ENCODE peak calls at places on chromosomes 6 and 20, in seven cellular contexts. Z is PC-3, G is endothelial cell of umbilical vein, O is neuronal stem cell, H is H1, N is GM23248, A is mesenchymal stem cell. M is an unnamed sample.

GRCh38 chr6:71209206-71209605 is 79.4 kb upstream of the OGFRL1 start:
- DNase-seq in G (no peak), Z (no peak), A (no peak), H (no peak), O (no peak), N (no peak), M (no peak)

GRCh38 chr6:124319410-124319809 is 515.7 kb downstream of the NKAIN2 start:
- DNase-seq in N (no peak), O (no peak), H (no peak), Z (no peak), G (no peak), A (no peak), M (no peak)

GRCh38 chr20:11544029-11544678 is 373.5 kb upstream of the BTBD3 start:
- DNase-seq in O (peak), H (no peak), Z (peak), G (peak), N (peak), A (peak), M (peak)

GRCh38 chr6:108565893-108566292 is 5.2 kb downstream of the FOXO3 start:
- DNase-seq in N (peak), Z (peak), H (no peak), O (no peak), A (peak), G (peak), M (no peak)

GRCh38 chr6:130216630-130217029 is 6.1 kb downstream of the SAMD3 start:
- DNase-seq in H (no peak), N (no peak), A (no peak), O (no peak), G (no peak), Z (no peak), M (no peak)

GRCh38 chr6:43747734-43748133 is 22.3 kb upstream of the VEGFA start:
- DNase-seq in H (no peak), A (no peak), N (no peak), Z (no peak), G (no peak), O (no peak), M (no peak)

GRCh38 chr6:142822882-142823578 is 121.9 kb downstream of the HIVEP2 start:
- DNase-seq in G (no peak), N (no peak), A (no peak), H (peak), Z (no peak), O (no peak), M (no peak)

GRCh38 chr20:54103067-54103761 is 32.8 kb upstream of the BCAS1 start:
- DNase-seq in A (peak), H (peak), G (peak), N (peak), Z (peak), O (peak), M (peak)

GRCh38 chr6:63403725-63404124 is 83.9 kb upstream of the LGSN start:
- DNase-seq in H (no peak), G (no peak), O (no peak), Z (no peak), A (no peak), N (no peak), M (no peak)

GRCh38 chr6:126268087-126268486 is 71.8 kb upstream of the CENPW start:
- DNase-seq in A (no peak), N (no peak), Z (no peak), O (no peak), G (no peak), H (no peak), M (no peak)

GRCh38 chr6:22146581-22147468 is 150.0 kb downstream of the PRL start:
- DNase-seq in O (no peak), A (no peak), Z (no peak), G (peak), N (peak), H (no peak), M (peak)
- H2AFZ ChIP-seq in O (no peak), A (no peak), Z (no peak), G (peak), N (peak), H (no peak), M (no peak)

DNA sequence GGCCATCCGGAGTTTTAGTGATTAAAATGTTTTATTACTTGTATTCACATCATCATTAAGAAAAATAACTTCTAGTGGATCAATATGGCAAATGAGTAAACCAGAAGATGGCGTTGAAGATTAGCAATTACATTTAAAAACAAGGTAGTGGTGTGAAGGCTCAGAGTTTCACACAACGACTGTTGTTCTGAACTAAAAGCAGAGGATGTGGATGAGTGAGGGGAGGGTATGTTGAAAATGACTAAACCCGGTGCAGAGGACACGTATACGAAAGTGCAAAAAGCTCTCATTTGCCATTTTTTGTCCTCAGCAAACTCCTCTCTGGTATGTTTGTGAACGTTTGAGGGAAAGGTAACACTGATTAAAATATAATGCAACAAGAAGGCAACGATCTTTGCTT is 1.9 kb upstream of the IRF4 start:
- DNase-seq in O (no peak), G (no peak), A (no peak), N (no peak), Z (peak), H (no peak), M (peak)
- H2AFZ ChIP-seq in O (no peak), G (no peak), A (no peak), N (no peak), Z (peak), H (no peak), M (no peak)

GRCh38 chr6:41712651-41713103 is 22.7 kb downstream of the TFEB start:
- DNase-seq in G (no peak), H (no peak), A (no peak), O (no peak), Z (peak), N (peak), M (peak)
- H2AFZ ChIP-seq in G (no peak), H (no peak), A (no peak), O (no peak), Z (no peak), N (no peak), M (no peak)

GRCh38 chr6:119856136-119856535 is 506.6 kb upstream of the MAN1A1 start:
- DNase-seq in G (no peak), O (no peak), A (peak), N (no peak), H (no peak), Z (peak), M (no peak)
- H2AFZ ChIP-seq in G (no peak), O (no peak), A (no peak), N (no peak), H (no peak), Z (peak), M (peak)

DNA sequence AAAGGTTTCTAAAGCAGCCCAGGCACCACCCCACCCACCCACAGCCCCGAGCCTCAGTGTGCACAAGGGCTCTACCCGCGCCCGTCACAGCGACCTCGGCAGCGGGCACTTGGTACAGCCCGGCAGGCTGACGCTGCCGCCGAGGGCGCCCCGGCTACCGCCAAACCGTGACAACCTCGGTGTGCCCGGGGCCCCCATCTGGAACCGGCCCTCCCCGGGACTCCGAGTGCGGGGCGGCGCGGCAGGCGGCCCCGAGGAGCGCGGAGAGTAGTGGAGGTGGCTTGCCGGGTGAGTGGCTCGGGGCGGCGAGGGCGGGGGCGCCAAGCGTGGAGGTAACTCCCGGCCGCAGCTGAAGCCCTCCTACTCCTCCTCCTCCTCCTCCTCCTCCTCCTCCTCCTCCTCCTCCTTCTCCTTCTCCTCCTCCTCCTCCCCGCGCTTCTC is at the start of gene ISM1:
- DNase-seq in N (peak), Z (no peak), H (no peak), G (no peak), O (peak), A (peak), M (peak)
- H2AFZ ChIP-seq in N (peak), Z (peak), H (peak), G (peak), O (peak), A (peak), M (peak)

DNA sequence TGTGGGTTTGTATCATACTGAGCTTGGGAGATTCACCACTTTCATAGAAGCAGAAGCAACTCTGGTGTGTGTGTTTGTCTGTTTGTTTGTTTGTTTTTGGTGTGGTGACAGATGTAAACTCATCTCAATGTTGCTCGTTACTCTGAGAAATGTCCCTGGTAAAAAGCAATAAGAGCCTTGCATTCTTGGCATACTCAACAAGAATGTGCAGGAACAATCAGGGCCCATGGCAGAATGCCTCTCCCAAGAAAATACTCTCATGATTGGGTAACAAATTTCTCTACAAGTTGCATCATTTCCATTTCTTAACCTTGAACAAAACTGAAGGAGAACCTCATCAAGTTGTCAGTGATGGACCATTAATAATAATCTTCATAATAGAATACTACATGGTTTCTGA is 43.0 kb upstream of the PKHD1 start:
- DNase-seq in N (no peak), O (no peak), Z (no peak), A (no peak), G (no peak), H (no peak), M (no peak)
- H2AFZ ChIP-seq in N (no peak), O (no peak), Z (no peak), A (no peak), G (no peak), H (no peak), M (no peak)

M was measured in osteoblast.